ENCODE peak calls at places on chromosomes 16 and 17, in nine cellular contexts. One of them, this sample, is unnamed.

GRCh38 chr17:3802461-3803307 is 1.7 kb upstream of the ITGAE start:
- DNase-seq in fibroblast of lung: peak; percentile 95
- DNase-seq in psoas muscle: no peak
- DNase-seq in GM12864: no peak
- DNase-seq in heart left ventricle: no peak
- DNase-seq in gastrocnemius medialis: peak; percentile 39
- DNase-seq in IMR-90: peak; percentile 90
- DNase-seq in osteoblast: peak; percentile 93
- DNase-seq in Calu3: no peak
- DNase-seq in this sample: no peak

GRCh38 chr17:50689251-50689650 is 18.5 kb downstream of the ANKRD40 start:
- DNase-seq in fibroblast of lung: peak; percentile 71
- DNase-seq in IMR-90: peak; percentile 66
- DNase-seq in GM12864: no peak
- DNase-seq in psoas muscle: no peak
- DNase-seq in osteoblast: peak; percentile 92
- DNase-seq in Calu3: peak; percentile 60
- DNase-seq in gastrocnemius medialis: no peak
- DNase-seq in heart left ventricle: no peak
- DNase-seq in this sample: no peak

GRCh38 chr16:79715088-79715487 is 114.6 kb upstream of the MAF start:
- DNase-seq in Calu3: no peak
- DNase-seq in gastrocnemius medialis: no peak
- DNase-seq in heart left ventricle: no peak
- DNase-seq in fibroblast of lung: no peak
- DNase-seq in psoas muscle: no peak
- DNase-seq in IMR-90: no peak
- DNase-seq in osteoblast: no peak
- DNase-seq in GM12864: no peak
- DNase-seq in this sample: no peak

GRCh38 chr17:70158180-70158579 is 11.2 kb upstream of the KCNJ2 start:
- DNase-seq in GM12864: no peak
- DNase-seq in gastrocnemius medialis: no peak
- DNase-seq in osteoblast: no peak
- DNase-seq in psoas muscle: no peak
- DNase-seq in Calu3: no peak
- DNase-seq in IMR-90: no peak
- DNase-seq in fibroblast of lung: no peak
- DNase-seq in heart left ventricle: no peak
- DNase-seq in this sample: no peak

GRCh38 chr16:12341966-12342365 is 365.4 kb downstream of the SNX29 start:
- DNase-seq in GM12864: no peak
- DNase-seq in heart left ventricle: no peak
- DNase-seq in osteoblast: no peak
- DNase-seq in Calu3: no peak
- DNase-seq in IMR-90: peak; percentile 31
- DNase-seq in psoas muscle: no peak
- DNase-seq in gastrocnemius medialis: no peak
- DNase-seq in fibroblast of lung: no peak
- DNase-seq in this sample: no peak

GRCh38 chr16:88502776-88503280 is 49.7 kb downstream of the ZFPM1 start:
- DNase-seq in IMR-90: no peak
- DNase-seq in osteoblast: no peak
- DNase-seq in gastrocnemius medialis: no peak
- DNase-seq in psoas muscle: no peak
- DNase-seq in GM12864: no peak
- DNase-seq in heart left ventricle: no peak
- DNase-seq in Calu3: no peak
- DNase-seq in fibroblast of lung: no peak
- DNase-seq in this sample: no peak

GRCh38 chr17:63774982-63775290 is 966 bp downstream of the DDX42 start:
- DNase-seq in fibroblast of lung: peak; percentile 12
- DNase-seq in Calu3: no peak
- DNase-seq in GM12864: no peak
- DNase-seq in heart left ventricle: no peak
- DNase-seq in psoas muscle: no peak
- DNase-seq in gastrocnemius medialis: no peak
- DNase-seq in osteoblast: peak; percentile 59
- DNase-seq in IMR-90: peak; percentile 21
- DNase-seq in this sample: no peak

GRCh38 chr16:551210-551609 is 9.0 kb upstream of the PRR35 start:
- DNase-seq in fibroblast of lung: no peak
- DNase-seq in GM12864: no peak
- DNase-seq in psoas muscle: no peak
- DNase-seq in gastrocnemius medialis: no peak
- DNase-seq in IMR-90: no peak
- DNase-seq in Calu3: no peak
- DNase-seq in osteoblast: no peak
- DNase-seq in heart left ventricle: no peak
- DNase-seq in this sample: no peak

GRCh38 chr17:41919165-41919817 is 540 bp upstream of the ACLY start:
- DNase-seq in IMR-90: no peak
- DNase-seq in psoas muscle: no peak
- DNase-seq in heart left ventricle: no peak
- DNase-seq in fibroblast of lung: no peak
- DNase-seq in osteoblast: peak; percentile 19
- DNase-seq in Calu3: peak; percentile 62
- DNase-seq in GM12864: no peak
- DNase-seq in gastrocnemius medialis: no peak
- DNase-seq in this sample: no peak

GRCh38 chr17:43211480-43212402 is at the start of gene TMEM106A:
- DNase-seq in psoas muscle: peak; percentile 84
- DNase-seq in gastrocnemius medialis: peak; percentile 45
- DNase-seq in fibroblast of lung: peak; percentile 84
- DNase-seq in IMR-90: peak; percentile 85
- DNase-seq in GM12864: peak; percentile 56
- DNase-seq in heart left ventricle: peak; percentile 88
- DNase-seq in Calu3: no peak
- DNase-seq in osteoblast: peak; percentile 97
- DNase-seq in this sample: peak; percentile 69
- TF ChIP-seq CTCF in psoas muscle: no peak
- TF ChIP-seq CTCF in gastrocnemius medialis: peak; percentile 13
- TF ChIP-seq CTCF in fibroblast of lung: peak; percentile 31
- TF ChIP-seq CTCF in IMR-90: peak; percentile 30
- TF ChIP-seq CTCF in GM12864: peak; percentile 53
- TF ChIP-seq CTCF in heart left ventricle: peak; percentile 16
- TF ChIP-seq CTCF in Calu3: no peak
- TF ChIP-seq CTCF in osteoblast: peak; percentile 25
- TF ChIP-seq CTCF in this sample: no peak

DNA sequence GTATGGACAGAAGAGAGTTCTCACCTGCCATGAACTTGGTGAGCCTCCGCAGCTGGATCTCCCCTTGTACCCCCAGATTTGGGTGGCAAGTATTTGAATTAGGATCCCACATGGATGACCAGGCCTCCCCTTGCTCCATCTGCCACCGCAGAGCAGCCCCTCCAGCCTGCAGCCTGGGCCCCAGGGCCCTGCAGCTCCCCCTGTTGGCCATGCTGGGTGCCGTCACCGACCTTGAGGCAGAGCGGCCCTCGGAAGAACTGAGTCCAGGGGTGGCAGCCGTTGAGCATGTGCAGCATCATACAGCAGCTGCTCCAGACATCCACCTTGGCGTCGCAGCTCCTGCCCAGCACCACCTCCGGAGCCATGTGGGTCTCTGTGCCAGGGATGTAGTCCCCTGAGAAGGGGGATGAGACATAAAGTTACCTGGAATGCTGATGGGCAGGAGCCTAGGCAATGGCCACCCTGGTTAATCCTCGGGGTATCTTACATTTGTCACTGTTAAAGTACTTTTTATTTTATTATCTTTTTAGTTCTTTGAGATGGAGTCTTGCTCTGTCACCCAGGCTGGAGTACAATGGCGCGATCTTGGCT is 9.0 kb upstream of the SPATA32 start:
- DNase-seq in osteoblast: peak; percentile 83
- DNase-seq in fibroblast of lung: no peak
- DNase-seq in Calu3: peak; percentile 49
- DNase-seq in gastrocnemius medialis: no peak
- DNase-seq in IMR-90: no peak
- DNase-seq in psoas muscle: peak; percentile 55
- DNase-seq in GM12864: no peak
- DNase-seq in heart left ventricle: no peak
- DNase-seq in this sample: peak; percentile 44
- TF ChIP-seq CTCF in osteoblast: peak; percentile 52
- TF ChIP-seq CTCF in fibroblast of lung: peak; percentile 28
- TF ChIP-seq CTCF in Calu3: peak; percentile 64
- TF ChIP-seq CTCF in gastrocnemius medialis: peak; percentile 25
- TF ChIP-seq CTCF in IMR-90: peak; percentile 47
- TF ChIP-seq CTCF in psoas muscle: peak; percentile 38
- TF ChIP-seq CTCF in GM12864: peak; percentile 74
- TF ChIP-seq CTCF in heart left ventricle: peak; percentile 51
- TF ChIP-seq CTCF in this sample: no peak

DNA sequence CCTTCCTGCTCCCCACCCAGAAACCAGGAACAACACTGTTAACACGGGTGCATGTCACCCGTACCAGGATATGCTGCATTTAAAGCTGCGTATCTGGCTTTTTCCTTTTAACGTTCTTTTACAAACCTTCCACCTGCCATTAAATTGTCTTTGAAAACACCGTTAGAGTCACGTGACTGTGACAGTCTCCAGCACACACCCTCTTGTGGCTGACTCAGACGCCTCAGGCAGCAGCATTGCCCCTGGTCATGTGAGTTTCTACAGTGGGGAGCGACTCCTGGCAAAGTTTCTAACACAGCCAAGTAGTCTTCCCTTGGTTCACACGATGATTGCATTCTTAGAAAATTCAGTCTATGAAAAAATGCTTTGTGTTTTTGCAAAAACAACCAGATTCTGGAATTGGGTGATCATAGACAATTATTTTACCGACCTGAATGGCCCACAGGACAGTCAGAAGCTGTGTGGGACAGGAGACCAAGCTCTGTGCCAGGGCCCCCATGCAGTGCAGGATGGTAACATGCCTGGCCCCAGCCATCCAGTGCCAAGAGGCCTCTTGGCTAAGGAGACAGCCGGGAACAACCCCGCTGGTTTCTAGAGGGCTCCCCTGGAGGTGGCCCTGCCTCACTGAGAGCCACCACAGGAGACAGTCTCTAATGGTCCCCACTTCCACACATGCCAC is 199.1 kb downstream of the KATNIP start:
- DNase-seq in heart left ventricle: no peak
- DNase-seq in Calu3: peak; percentile 74
- DNase-seq in psoas muscle: no peak
- DNase-seq in osteoblast: peak; percentile 97
- DNase-seq in gastrocnemius medialis: no peak
- DNase-seq in GM12864: no peak
- DNase-seq in IMR-90: peak; percentile 84
- DNase-seq in fibroblast of lung: peak; percentile 85
- DNase-seq in this sample: no peak
- TF ChIP-seq CTCF in heart left ventricle: peak; percentile 16
- TF ChIP-seq CTCF in Calu3: no peak
- TF ChIP-seq CTCF in psoas muscle: no peak
- TF ChIP-seq CTCF in osteoblast: no peak
- TF ChIP-seq CTCF in gastrocnemius medialis: no peak
- TF ChIP-seq CTCF in GM12864: no peak
- TF ChIP-seq CTCF in IMR-90: peak; percentile 8
- TF ChIP-seq CTCF in fibroblast of lung: no peak
- TF ChIP-seq CTCF in this sample: no peak

DNA sequence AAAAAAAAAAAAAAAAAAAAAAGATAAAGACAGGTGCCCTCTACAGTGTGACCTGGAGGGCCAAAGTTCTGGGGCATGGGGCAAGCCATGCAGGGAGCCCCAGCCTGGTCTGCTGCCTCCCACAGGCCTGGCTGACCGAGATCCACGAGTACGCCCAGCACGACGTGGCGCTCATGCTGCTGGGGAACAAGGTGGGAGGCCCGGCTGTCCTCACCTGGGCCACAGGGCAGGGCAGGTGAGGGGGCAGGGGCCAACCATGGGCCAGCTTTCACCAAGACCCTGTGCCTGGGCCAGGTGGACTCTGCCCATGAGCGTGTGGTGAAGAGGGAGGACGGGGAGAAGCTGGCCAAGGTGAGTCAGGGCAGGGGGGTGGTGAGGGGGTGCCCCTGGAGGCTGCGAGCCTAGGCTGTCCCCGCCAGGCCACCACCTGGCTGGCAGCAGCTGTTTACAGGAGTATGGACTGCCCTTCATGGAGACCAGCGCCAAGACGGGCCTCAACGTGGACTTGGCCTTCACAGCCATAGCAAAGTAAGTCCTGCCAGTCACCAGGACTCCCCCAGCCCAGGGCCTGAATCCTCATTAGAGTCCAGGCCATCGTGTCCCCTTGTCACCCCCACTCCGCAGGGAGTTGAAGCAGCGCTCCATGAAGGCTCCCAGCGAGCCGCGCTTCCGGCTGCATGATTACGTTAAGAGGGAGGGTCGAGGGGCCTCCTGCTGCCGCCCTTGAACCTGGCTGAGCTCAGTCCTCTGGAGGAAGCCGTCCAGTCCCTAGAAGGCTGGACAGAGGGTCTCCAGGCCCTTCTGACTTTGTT is 2.7 kb upstream of the TRAF7 start:
- DNase-seq in psoas muscle: no peak
- DNase-seq in heart left ventricle: peak; percentile 48
- DNase-seq in IMR-90: no peak
- DNase-seq in fibroblast of lung: peak; percentile 26
- DNase-seq in gastrocnemius medialis: no peak
- DNase-seq in osteoblast: peak; percentile 90
- DNase-seq in Calu3: peak; percentile 33
- DNase-seq in GM12864: no peak
- DNase-seq in this sample: no peak
- TF ChIP-seq CTCF in psoas muscle: no peak
- TF ChIP-seq CTCF in heart left ventricle: no peak
- TF ChIP-seq CTCF in IMR-90: no peak
- TF ChIP-seq CTCF in fibroblast of lung: no peak
- TF ChIP-seq CTCF in gastrocnemius medialis: no peak
- TF ChIP-seq CTCF in osteoblast: no peak
- TF ChIP-seq CTCF in Calu3: no peak
- TF ChIP-seq CTCF in GM12864: peak; percentile 14
- TF ChIP-seq CTCF in this sample: no peak

DNA sequence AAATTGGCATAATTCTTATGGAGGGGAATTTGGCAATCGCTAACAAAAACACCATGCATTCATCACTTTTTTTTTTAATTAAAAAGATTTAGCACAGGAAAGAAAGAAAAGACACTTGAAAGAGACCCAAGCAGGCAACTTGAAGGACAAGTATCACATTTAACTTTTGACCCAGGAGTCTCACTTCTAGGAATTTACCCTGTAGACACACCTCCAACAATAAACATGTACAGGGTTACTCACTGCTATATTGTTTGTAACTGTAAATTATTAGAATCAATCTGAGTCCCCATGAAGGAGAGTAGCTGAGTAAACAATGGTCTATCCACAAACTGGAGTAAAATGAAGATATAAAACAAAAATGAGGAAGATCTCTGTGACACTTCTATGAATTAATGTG is 10.1 kb downstream of the KIAA0753 start:
- DNase-seq in GM12864: no peak
- DNase-seq in osteoblast: no peak
- DNase-seq in Calu3: no peak
- DNase-seq in psoas muscle: no peak
- DNase-seq in heart left ventricle: no peak
- DNase-seq in gastrocnemius medialis: no peak
- DNase-seq in fibroblast of lung: no peak
- DNase-seq in IMR-90: no peak
- DNase-seq in this sample: no peak
- TF ChIP-seq CTCF in GM12864: no peak
- TF ChIP-seq CTCF in osteoblast: no peak
- TF ChIP-seq CTCF in Calu3: no peak
- TF ChIP-seq CTCF in psoas muscle: no peak
- TF ChIP-seq CTCF in heart left ventricle: no peak
- TF ChIP-seq CTCF in gastrocnemius medialis: no peak
- TF ChIP-seq CTCF in fibroblast of lung: no peak
- TF ChIP-seq CTCF in IMR-90: no peak
- TF ChIP-seq CTCF in this sample: no peak

This sample was measured in activated B cell treated with CpG ODN at 0.5 μM for 24 hours.